ENCODE peak calls at places on chromosomes 4 and X, in four cellular contexts. Z, E, F and D are unnamed samples.

GRCh38 chr4:42560465-42560864 is 96.4 kb downstream of the ATP8A1 start:
- DNase-seq in Z (no peak), E (no peak), F (no peak), D (no peak)

GRCh38 chr4:2511645-2512131 is 24.8 kb upstream of the FAM193A start:
- DNase-seq in Z (peak), E (no peak), F (no peak), D (no peak)

GRCh38 chr4:174474457-174475075 is 47.7 kb downstream of the HPGD start:
- DNase-seq in Z (no peak), E (no peak), F (no peak), D (no peak)

GRCh38 chr4:79575709-79576479 is 167.9 kb upstream of the GK2 start:
- DNase-seq in Z (no peak), E (no peak), F (no peak), D (no peak)

GRCh38 chrX:55867254-55867653 is 149.7 kb downstream of the RRAGB start:
- DNase-seq in Z (no peak), E (no peak), F (peak), D (no peak)

GRCh38 chr4:138451264-138451663 is 209.1 kb upstream of the SLC7A11 start:
- DNase-seq in Z (no peak), E (no peak), F (no peak), D (no peak)

GRCh38 chr4:41692717-41693345 is 55.7 kb downstream of the PHOX2B start:
- DNase-seq in Z (no peak), E (no peak), F (peak), D (no peak)

GRCh38 chrX:6849711-6850415 is 297.6 kb upstream of the STS start:
- DNase-seq in Z (no peak), E (no peak), F (no peak), D (no peak)

GRCh38 chrX:132271330-132271729 is 52.1 kb upstream of the RAP2C start:
- DNase-seq in Z (no peak), E (no peak), F (peak), D (no peak)

GRCh38 chr4:90159193-90159592 is 32.0 kb downstream of the CCSER1 start:
- DNase-seq in Z (no peak), E (no peak), F (no peak), D (no peak)

GRCh38 chr4:2352171-2352570 is 66.3 kb downstream of the ZFYVE28 start:
- DNase-seq in Z (no peak), E (no peak), F (no peak), D (no peak)